ENCODE peak calls at places on chromosome 11, in seven cellular contexts. One of them, this sample, is unnamed.

GRCh38 chr11:61516675-61517516 is 8.3 kb downstream of the LRRC10B start:
- DNase-seq in stimulated activated CD8-positive, alpha-beta memory T cell treated with anti-CD3 and anti-CD28 coated beads, Interleukin-4, amount 100 ng/mL, for 24 hours: peak
- DNase-seq in neuronal stem cell: peak
- DNase-seq in ascending aorta: peak
- DNase-seq in HAP-1: peak
- DNase-seq in GM23338: peak
- DNase-seq in retina: peak
- DNase-seq in this sample: no peak

GRCh38 chr11:45296085-45296484 is 9.9 kb upstream of the SYT13 start:
- DNase-seq in GM23338: no peak
- DNase-seq in neuronal stem cell: no peak
- DNase-seq in HAP-1: no peak
- DNase-seq in stimulated activated CD8-positive, alpha-beta memory T cell treated with anti-CD3 and anti-CD28 coated beads, Interleukin-4, amount 100 ng/mL, for 24 hours: no peak
- DNase-seq in ascending aorta: no peak
- DNase-seq in retina: no peak
- DNase-seq in this sample: no peak

GRCh38 chr11:60563553-60564235 is 48.5 kb downstream of the MS4A13 start:
- DNase-seq in retina: no peak
- DNase-seq in neuronal stem cell: no peak
- DNase-seq in GM23338: peak
- DNase-seq in ascending aorta: no peak
- DNase-seq in HAP-1: peak
- DNase-seq in stimulated activated CD8-positive, alpha-beta memory T cell treated with anti-CD3 and anti-CD28 coated beads, Interleukin-4, amount 100 ng/mL, for 24 hours: no peak
- DNase-seq in this sample: no peak

GRCh38 chr11:75344186-75344585 is 7.3 kb downstream of the ARRB1 start:
- DNase-seq in GM23338: no peak
- DNase-seq in HAP-1: no peak
- DNase-seq in neuronal stem cell: no peak
- DNase-seq in stimulated activated CD8-positive, alpha-beta memory T cell treated with anti-CD3 and anti-CD28 coated beads, Interleukin-4, amount 100 ng/mL, for 24 hours: no peak
- DNase-seq in ascending aorta: no peak
- DNase-seq in retina: no peak
- DNase-seq in this sample: no peak

GRCh38 chr11:15737326-15737725 is 619.0 kb downstream of the SOX6 start:
- DNase-seq in HAP-1: no peak
- DNase-seq in neuronal stem cell: no peak
- DNase-seq in retina: no peak
- DNase-seq in GM23338: no peak
- DNase-seq in ascending aorta: no peak
- DNase-seq in stimulated activated CD8-positive, alpha-beta memory T cell treated with anti-CD3 and anti-CD28 coated beads, Interleukin-4, amount 100 ng/mL, for 24 hours: no peak
- DNase-seq in this sample: no peak

GRCh38 chr11:27088353-27088752 is 47.7 kb downstream of the BBOX1 start:
- DNase-seq in ascending aorta: no peak
- DNase-seq in GM23338: no peak
- DNase-seq in neuronal stem cell: no peak
- DNase-seq in stimulated activated CD8-positive, alpha-beta memory T cell treated with anti-CD3 and anti-CD28 coated beads, Interleukin-4, amount 100 ng/mL, for 24 hours: no peak
- DNase-seq in HAP-1: no peak
- DNase-seq in retina: no peak
- DNase-seq in this sample: no peak

GRCh38 chr11:129391864-129392263 is 16.2 kb downstream of the BARX2 start:
- DNase-seq in ascending aorta: no peak
- DNase-seq in GM23338: no peak
- DNase-seq in neuronal stem cell: no peak
- DNase-seq in HAP-1: no peak
- DNase-seq in retina: no peak
- DNase-seq in stimulated activated CD8-positive, alpha-beta memory T cell treated with anti-CD3 and anti-CD28 coated beads, Interleukin-4, amount 100 ng/mL, for 24 hours: no peak
- DNase-seq in this sample: no peak

GRCh38 chr11:9736365-9736764 is 72.5 kb downstream of the SWAP70 start:
- DNase-seq in retina: no peak
- DNase-seq in ascending aorta: no peak
- DNase-seq in GM23338: no peak
- DNase-seq in stimulated activated CD8-positive, alpha-beta memory T cell treated with anti-CD3 and anti-CD28 coated beads, Interleukin-4, amount 100 ng/mL, for 24 hours: no peak
- DNase-seq in neuronal stem cell: no peak
- DNase-seq in HAP-1: no peak
- DNase-seq in this sample: no peak

GRCh38 chr11:1085440-1086170 is 10.9 kb downstream of the MUC2 start:
- DNase-seq in GM23338: no peak
- DNase-seq in stimulated activated CD8-positive, alpha-beta memory T cell treated with anti-CD3 and anti-CD28 coated beads, Interleukin-4, amount 100 ng/mL, for 24 hours: no peak
- DNase-seq in ascending aorta: peak
- DNase-seq in retina: no peak
- DNase-seq in HAP-1: no peak
- DNase-seq in neuronal stem cell: no peak
- DNase-seq in this sample: no peak

GRCh38 chr11:606245-606644 is 9.5 kb downstream of the IRF7 start:
- DNase-seq in HAP-1: no peak
- DNase-seq in stimulated activated CD8-positive, alpha-beta memory T cell treated with anti-CD3 and anti-CD28 coated beads, Interleukin-4, amount 100 ng/mL, for 24 hours: no peak
- DNase-seq in neuronal stem cell: no peak
- DNase-seq in GM23338: no peak
- DNase-seq in ascending aorta: no peak
- DNase-seq in retina: no peak
- DNase-seq in this sample: peak

GRCh38 chr11:96340555-96340885 is 2.5 kb downstream of the MAML2 start:
- DNase-seq in GM23338: no peak
- DNase-seq in neuronal stem cell: no peak
- DNase-seq in ascending aorta: no peak
- DNase-seq in HAP-1: no peak
- DNase-seq in stimulated activated CD8-positive, alpha-beta memory T cell treated with anti-CD3 and anti-CD28 coated beads, Interleukin-4, amount 100 ng/mL, for 24 hours: no peak
- DNase-seq in retina: no peak
- DNase-seq in this sample: no peak

GRCh38 chr11:91299980-91300379 is 924.6 kb upstream of the FAT3 start:
- DNase-seq in HAP-1: no peak
- DNase-seq in retina: no peak
- DNase-seq in GM23338: no peak
- DNase-seq in neuronal stem cell: no peak
- DNase-seq in stimulated activated CD8-positive, alpha-beta memory T cell treated with anti-CD3 and anti-CD28 coated beads, Interleukin-4, amount 100 ng/mL, for 24 hours: no peak
- DNase-seq in ascending aorta: no peak
- DNase-seq in this sample: no peak

GRCh38 chr11:16902979-16903378 is 111.2 kb downstream of the PLEKHA7 start:
- DNase-seq in ascending aorta: no peak
- DNase-seq in retina: no peak
- DNase-seq in stimulated activated CD8-positive, alpha-beta memory T cell treated with anti-CD3 and anti-CD28 coated beads, Interleukin-4, amount 100 ng/mL, for 24 hours: no peak
- DNase-seq in HAP-1: no peak
- DNase-seq in GM23338: no peak
- DNase-seq in neuronal stem cell: no peak
- DNase-seq in this sample: no peak

GRCh38 chr11:68099474-68100405 is 21.4 kb downstream of the CHKA start:
- DNase-seq in stimulated activated CD8-positive, alpha-beta memory T cell treated with anti-CD3 and anti-CD28 coated beads, Interleukin-4, amount 100 ng/mL, for 24 hours: no peak
- DNase-seq in retina: no peak
- DNase-seq in GM23338: peak
- DNase-seq in ascending aorta: no peak
- DNase-seq in neuronal stem cell: no peak
- DNase-seq in HAP-1: no peak
- DNase-seq in this sample: no peak

GRCh38 chr11:123479048-123479837 is 49.2 kb downstream of the GRAMD1B start:
- DNase-seq in retina: no peak
- DNase-seq in GM23338: no peak
- DNase-seq in HAP-1: no peak
- DNase-seq in ascending aorta: no peak
- DNase-seq in stimulated activated CD8-positive, alpha-beta memory T cell treated with anti-CD3 and anti-CD28 coated beads, Interleukin-4, amount 100 ng/mL, for 24 hours: no peak
- DNase-seq in neuronal stem cell: no peak
- DNase-seq in this sample: no peak

GRCh38 chr11:110479445-110480101 is 49.8 kb downstream of the FDX1 start:
- DNase-seq in HAP-1: no peak
- DNase-seq in neuronal stem cell: no peak
- DNase-seq in retina: no peak
- DNase-seq in GM23338: no peak
- DNase-seq in stimulated activated CD8-positive, alpha-beta memory T cell treated with anti-CD3 and anti-CD28 coated beads, Interleukin-4, amount 100 ng/mL, for 24 hours: no peak
- DNase-seq in ascending aorta: no peak
- DNase-seq in this sample: no peak

GRCh38 chr11:64744544-64745218 is 739 bp upstream of the RASGRP2 start:
- DNase-seq in ascending aorta: no peak
- DNase-seq in stimulated activated CD8-positive, alpha-beta memory T cell treated with anti-CD3 and anti-CD28 coated beads, Interleukin-4, amount 100 ng/mL, for 24 hours: peak
- DNase-seq in neuronal stem cell: no peak
- DNase-seq in HAP-1: peak
- DNase-seq in retina: no peak
- DNase-seq in GM23338: no peak
- DNase-seq in this sample: no peak

GRCh38 chr11:2666828-2667570 is 32.8 kb downstream of the KCNQ1OT1 start:
- DNase-seq in neuronal stem cell: no peak
- DNase-seq in stimulated activated CD8-positive, alpha-beta memory T cell treated with anti-CD3 and anti-CD28 coated beads, Interleukin-4, amount 100 ng/mL, for 24 hours: no peak
- DNase-seq in ascending aorta: peak
- DNase-seq in GM23338: no peak
- DNase-seq in retina: no peak
- DNase-seq in HAP-1: peak
- DNase-seq in this sample: no peak

GRCh38 chr11:69210660-69211035 is 54.9 kb downstream of the SMIM38 start:
- DNase-seq in ascending aorta: no peak
- DNase-seq in neuronal stem cell: no peak
- DNase-seq in HAP-1: no peak
- DNase-seq in GM23338: no peak
- DNase-seq in stimulated activated CD8-positive, alpha-beta memory T cell treated with anti-CD3 and anti-CD28 coated beads, Interleukin-4, amount 100 ng/mL, for 24 hours: no peak
- DNase-seq in retina: no peak
- DNase-seq in this sample: no peak

GRCh38 chr11:43492701-43493100 is 134.0 kb downstream of the TTC17 start:
- DNase-seq in neuronal stem cell: no peak
- DNase-seq in GM23338: no peak
- DNase-seq in stimulated activated CD8-positive, alpha-beta memory T cell treated with anti-CD3 and anti-CD28 coated beads, Interleukin-4, amount 100 ng/mL, for 24 hours: no peak
- DNase-seq in ascending aorta: no peak
- DNase-seq in HAP-1: no peak
- DNase-seq in retina: no peak
- DNase-seq in this sample: no peak

GRCh38 chr11:10746871-10747270 is 4.2 kb upstream of the CTR9 start:
- DNase-seq in neuronal stem cell: no peak
- DNase-seq in ascending aorta: no peak
- DNase-seq in GM23338: no peak
- DNase-seq in retina: no peak
- DNase-seq in HAP-1: no peak
- DNase-seq in stimulated activated CD8-positive, alpha-beta memory T cell treated with anti-CD3 and anti-CD28 coated beads, Interleukin-4, amount 100 ng/mL, for 24 hours: no peak
- DNase-seq in this sample: no peak

GRCh38 chr11:45391168-45391850 is 105.2 kb upstream of the SYT13 start:
- DNase-seq in ascending aorta: no peak
- DNase-seq in HAP-1: no peak
- DNase-seq in stimulated activated CD8-positive, alpha-beta memory T cell treated with anti-CD3 and anti-CD28 coated beads, Interleukin-4, amount 100 ng/mL, for 24 hours: no peak
- DNase-seq in GM23338: no peak
- DNase-seq in retina: no peak
- DNase-seq in neuronal stem cell: no peak
- DNase-seq in this sample: no peak

GRCh38 chr11:66045177-66045639 is 3.8 kb downstream of the GAL3ST3 start:
- DNase-seq in HAP-1: peak
- DNase-seq in GM23338: peak
- DNase-seq in retina: peak
- DNase-seq in stimulated activated CD8-positive, alpha-beta memory T cell treated with anti-CD3 and anti-CD28 coated beads, Interleukin-4, amount 100 ng/mL, for 24 hours: peak
- DNase-seq in ascending aorta: peak
- DNase-seq in neuronal stem cell: peak
- DNase-seq in this sample: peak

GRCh38 chr11:10893713-10894112 is 35.9 kb upstream of the ZBED5 start:
- DNase-seq in neuronal stem cell: no peak
- DNase-seq in stimulated activated CD8-positive, alpha-beta memory T cell treated with anti-CD3 and anti-CD28 coated beads, Interleukin-4, amount 100 ng/mL, for 24 hours: no peak
- DNase-seq in retina: no peak
- DNase-seq in GM23338: no peak
- DNase-seq in ascending aorta: no peak
- DNase-seq in HAP-1: no peak
- DNase-seq in this sample: no peak

GRCh38 chr11:96263361-96263763 is 79.6 kb downstream of the MAML2 start:
- DNase-seq in neuronal stem cell: no peak
- DNase-seq in retina: no peak
- DNase-seq in GM23338: no peak
- DNase-seq in HAP-1: no peak
- DNase-seq in stimulated activated CD8-positive, alpha-beta memory T cell treated with anti-CD3 and anti-CD28 coated beads, Interleukin-4, amount 100 ng/mL, for 24 hours: no peak
- DNase-seq in ascending aorta: no peak
- DNase-seq in this sample: peak

GRCh38 chr11:35812850-35813249 is 131.0 kb upstream of the LDLRAD3 start:
- DNase-seq in GM23338: no peak
- DNase-seq in ascending aorta: no peak
- DNase-seq in retina: no peak
- DNase-seq in stimulated activated CD8-positive, alpha-beta memory T cell treated with anti-CD3 and anti-CD28 coated beads, Interleukin-4, amount 100 ng/mL, for 24 hours: no peak
- DNase-seq in neuronal stem cell: no peak
- DNase-seq in HAP-1: no peak
- DNase-seq in this sample: no peak

GRCh38 chr11:72439455-72439854 is 5.1 kb upstream of the CLPB start:
- DNase-seq in HAP-1: no peak
- DNase-seq in ascending aorta: peak
- DNase-seq in retina: no peak
- DNase-seq in stimulated activated CD8-positive, alpha-beta memory T cell treated with anti-CD3 and anti-CD28 coated beads, Interleukin-4, amount 100 ng/mL, for 24 hours: no peak
- DNase-seq in neuronal stem cell: no peak
- DNase-seq in GM23338: no peak
- DNase-seq in this sample: no peak

GRCh38 chr11:69965821-69966582 is 112.1 kb upstream of the ANO1 start:
- DNase-seq in GM23338: no peak
- DNase-seq in retina: no peak
- DNase-seq in stimulated activated CD8-positive, alpha-beta memory T cell treated with anti-CD3 and anti-CD28 coated beads, Interleukin-4, amount 100 ng/mL, for 24 hours: no peak
- DNase-seq in ascending aorta: no peak
- DNase-seq in HAP-1: no peak
- DNase-seq in neuronal stem cell: no peak
- DNase-seq in this sample: no peak

GRCh38 chr11:17014321-17014773 is at the start of gene PLEKHA7:
- DNase-seq in stimulated activated CD8-positive, alpha-beta memory T cell treated with anti-CD3 and anti-CD28 coated beads, Interleukin-4, amount 100 ng/mL, for 24 hours: no peak
- DNase-seq in ascending aorta: no peak
- DNase-seq in HAP-1: peak
- DNase-seq in neuronal stem cell: peak
- DNase-seq in retina: no peak
- DNase-seq in GM23338: peak
- DNase-seq in this sample: peak

GRCh38 chr11:68810164-68810563 is 31.6 kb downstream of the CPT1A start:
- DNase-seq in HAP-1: no peak
- DNase-seq in ascending aorta: no peak
- DNase-seq in stimulated activated CD8-positive, alpha-beta memory T cell treated with anti-CD3 and anti-CD28 coated beads, Interleukin-4, amount 100 ng/mL, for 24 hours: no peak
- DNase-seq in neuronal stem cell: no peak
- DNase-seq in GM23338: no peak
- DNase-seq in retina: no peak
- DNase-seq in this sample: no peak

GRCh38 chr11:130909650-130910049 is 6.6 kb downstream of the SNX19 start:
- DNase-seq in GM23338: no peak
- DNase-seq in retina: no peak
- DNase-seq in neuronal stem cell: no peak
- DNase-seq in ascending aorta: no peak
- DNase-seq in HAP-1: no peak
- DNase-seq in stimulated activated CD8-positive, alpha-beta memory T cell treated with anti-CD3 and anti-CD28 coated beads, Interleukin-4, amount 100 ng/mL, for 24 hours: no peak
- DNase-seq in this sample: no peak

GRCh38 chr11:25734592-25735211 is 597.2 kb upstream of the ANO3 start:
- DNase-seq in stimulated activated CD8-positive, alpha-beta memory T cell treated with anti-CD3 and anti-CD28 coated beads, Interleukin-4, amount 100 ng/mL, for 24 hours: no peak
- DNase-seq in GM23338: peak
- DNase-seq in ascending aorta: no peak
- DNase-seq in HAP-1: no peak
- DNase-seq in retina: peak
- DNase-seq in neuronal stem cell: peak
- DNase-seq in this sample: no peak